ENCODE peak calls at places on chromosomes 3 and 15, in seven cellular contexts. F is adrenal gland, U is T1000, D is NCI-H2029, A is CD14-positive monocyte, Y is bronchial epithelial cell, M is GM12865. Z is an unnamed sample.

GRCh38 chr3:39408493-39409372 is 2.2 kb downstream of the RPSA start:
- DNase-seq in Y (no peak), M (peak), D (no peak), U (no peak), A (no peak), F (no peak), Z (no peak)

GRCh38 chr3:46665763-46666470 is 27.6 kb downstream of the ALS2CL start:
- DNase-seq in D (peak), A (no peak), U (no peak), Y (no peak), F (no peak), M (no peak), Z (no peak)

GRCh38 chr15:92111756-92112155 is 258.2 kb downstream of the SLCO3A1 start:
- DNase-seq in F (no peak), D (no peak), U (no peak), M (no peak), A (no peak), Y (no peak), Z (no peak)

GRCh38 chr3:165446555-165446954 is 250.4 kb upstream of the SLITRK3 start:
- DNase-seq in M (peak), U (no peak), D (no peak), F (no peak), A (no peak), Y (no peak), Z (no peak)

GRCh38 chr15:46708226-46708625 is 1009.1 kb upstream of the SEMA6D start:
- DNase-seq in Y (peak), F (no peak), A (no peak), D (no peak), M (no peak), U (no peak), Z (no peak)

GRCh38 chr3:60463655-60464054 is 787.6 kb downstream of the FHIT start:
- DNase-seq in A (no peak), U (no peak), D (no peak), Y (no peak), M (no peak), F (no peak), Z (no peak)

GRCh38 chr3:129695203-129695602 is 88.7 kb upstream of the PLXND1 start:
- DNase-seq in F (no peak), Y (peak), M (no peak), D (no peak), A (peak), U (no peak), Z (no peak)

GRCh38 chr15:73907018-73907394 is 19.3 kb upstream of the LOXL1 start:
- DNase-seq in Y (no peak), F (no peak), A (no peak), U (no peak), D (no peak), M (no peak), Z (no peak)

GRCh38 chr15:29103825-29104565 is 165.6 kb downstream of the NSMCE3 start:
- DNase-seq in U (peak), Y (peak), M (peak), D (no peak), F (peak), A (no peak), Z (no peak)

GRCh38 chr3:10726787-10727186 is 89.2 kb upstream of the SLC6A11 start:
- DNase-seq in M (no peak), U (no peak), D (no peak), Y (no peak), A (no peak), F (no peak), Z (no peak)

GRCh38 chr15:68652141-68652540 is 73.3 kb downstream of the CORO2B start:
- DNase-seq in F (no peak), D (no peak), U (no peak), Y (peak), M (no peak), A (no peak), Z (no peak)

GRCh38 chr3:21531909-21532308 is 219.1 kb downstream of the ZNF385D start:
- DNase-seq in D (no peak), F (no peak), U (no peak), M (no peak), Y (no peak), A (no peak), Z (no peak)

GRCh38 chr3:32797776-32798175 is 20.0 kb upstream of the TRIM71 start:
- DNase-seq in Y (peak), U (no peak), A (no peak), D (no peak), M (no peak), F (no peak), Z (no peak)

GRCh38 chr3:13325892-13326443 is 94.2 kb downstream of the NUP210 start:
- DNase-seq in D (no peak), M (no peak), U (no peak), Y (no peak), A (no peak), F (no peak), Z (no peak)

GRCh38 chr3:142318331-142318730 is 92.9 kb upstream of the GK5 start:
- DNase-seq in D (no peak), M (no peak), U (no peak), F (no peak), A (no peak), Y (no peak), Z (no peak)

GRCh38 chr3:123611077-123611476 is 26.2 kb upstream of the HACD2 start:
- DNase-seq in U (no peak), Y (no peak), M (no peak), D (no peak), A (no peak), F (no peak), Z (no peak)

GRCh38 chr15:91412529-91412928 is 312.5 kb downstream of the SV2B start:
- DNase-seq in M (no peak), A (no peak), F (no peak), D (no peak), U (no peak), Y (peak), Z (no peak)

GRCh38 chr3:114551770-114552526 is 258.1 kb downstream of the TIGIT start:
- DNase-seq in M (no peak), D (no peak), F (peak), A (no peak), U (peak), Y (peak), Z (peak)

GRCh38 chr3:7506606-7507180 is 645.8 kb downstream of the GRM7 start:
- DNase-seq in A (no peak), U (no peak), Y (peak), F (no peak), D (no peak), M (no peak), Z (no peak)

GRCh38 chr3:14319654-14320182 is 82.7 kb upstream of the SLC6A6 start:
- DNase-seq in F (no peak), Y (peak), U (peak), A (peak), D (peak), M (peak), Z (peak)

GRCh38 chr3:40312661-40313226 is 3.2 kb downstream of the EIF1B start:
- DNase-seq in F (no peak), A (no peak), U (no peak), D (no peak), M (no peak), Y (no peak), Z (no peak)

GRCh38 chr15:75651810-75652543 is 4.3 kb downstream of the SNX33 start:
- DNase-seq in U (no peak), Y (no peak), F (no peak), A (no peak), M (no peak), D (no peak), Z (no peak)

GRCh38 chr3:63809607-63810006 is 9.5 kb upstream of the C3orf49 start:
- DNase-seq in A (no peak), U (peak), Y (peak), D (no peak), M (no peak), F (no peak), Z (no peak)

GRCh38 chr3:193240850-193241706 is at the start of gene PLAAT1:
- DNase-seq in M (peak), F (peak), A (no peak), D (peak), U (peak), Y (peak), Z (peak)

GRCh38 chr3:115547207-115547606 is 76.1 kb upstream of the GAP43 start:
- DNase-seq in A (no peak), M (no peak), D (no peak), U (no peak), F (no peak), Y (no peak), Z (no peak)

GRCh38 chr3:57434041-57434440 is 110.1 kb downstream of the DNAH12 start:
- DNase-seq in Y (peak), U (no peak), D (no peak), M (peak), A (no peak), F (no peak), Z (no peak)

GRCh38 chr15:76285241-76285825 is 25.9 kb downstream of the ETFA start:
- DNase-seq in D (no peak), Y (peak), A (no peak), M (peak), F (no peak), U (no peak), Z (no peak)

GRCh38 chr15:63104727-63105126 is 16.9 kb upstream of the LACTB start:
- DNase-seq in F (no peak), A (no peak), Y (no peak), D (no peak), M (no peak), U (no peak), Z (no peak)

GRCh38 chr3:36993326-36994283 is at the start of gene MLH1:
- DNase-seq in D (no peak), Y (peak), F (peak), M (peak), U (no peak), A (peak), Z (no peak)

GRCh38 chr15:75104804-75105557 is 81.6 kb downstream of the PPCDC start:
- DNase-seq in U (peak), D (peak), F (no peak), Y (peak), A (peak), M (peak), Z (peak)

GRCh38 chr3:56985460-56986327 is 74.8 kb upstream of the SPATA12 start:
- DNase-seq in F (no peak), D (no peak), U (no peak), M (no peak), A (no peak), Y (no peak), Z (no peak)

GRCh38 chr15:70214266-70214665 is 116.5 kb upstream of the TLE3 start:
- DNase-seq in A (no peak), Y (no peak), M (peak), U (no peak), F (no peak), D (no peak), Z (no peak)

GRCh38 chr3:73423133-73423532 is 201.6 kb downstream of the PDZRN3 start:
- DNase-seq in M (no peak), Y (no peak), A (no peak), D (no peak), U (no peak), F (no peak), Z (no peak)

GRCh38 chr3:14138878-14139659 is 14.2 kb downstream of the TMEM43 start:
- DNase-seq in D (no peak), F (no peak), U (no peak), M (no peak), A (no peak), Y (no peak), Z (no peak)

GRCh38 chr15:99738047-99738847 is 5.0 kb upstream of the LYSMD4 start:
- DNase-seq in F (no peak), D (no peak), A (no peak), Y (no peak), M (no peak), U (no peak), Z (no peak)

GRCh38 chr15:48447657-48448056 is 116.4 kb downstream of the DUT start:
- DNase-seq in A (no peak), D (no peak), M (no peak), F (no peak), U (no peak), Y (peak), Z (no peak)

GRCh38 chr3:72299321-72299802 is 514.4 kb upstream of the PROK2 start:
- DNase-seq in A (no peak), F (no peak), U (peak), M (no peak), D (peak), Y (peak), Z (no peak)

GRCh38 chr15:91302588-91303439 is 202.8 kb downstream of the SV2B start:
- DNase-seq in D (peak), M (peak), A (no peak), Y (peak), F (no peak), U (peak), Z (peak)

GRCh38 chr15:73716417-73716816 is 32.2 kb downstream of the CD276 start:
- DNase-seq in D (peak), F (no peak), A (no peak), Y (no peak), U (no peak), M (no peak), Z (no peak)

Z was measured in SW 1271.